ENCODE peak calls at places on chromosomes 1 and 21, in nine cellular contexts. U, J, W, E, R, S, L, X and K are unnamed samples.

GRCh38 chr1:165631403-165632151 is 543 bp downstream of the MGST3 start:
- DNase-seq in U (peak; percentile 82), E (peak; percentile 47), L (no peak), X (peak; percentile 72), W (peak; percentile 91), S (peak; percentile 54), J (peak; percentile 91), R (peak; percentile 81), K (peak; percentile 84)

GRCh38 chr1:229938571-229938970 is 128.5 kb upstream of the GALNT2 start:
- DNase-seq in X (no peak), E (no peak), W (no peak), R (no peak), L (no peak), S (no peak), U (no peak), J (no peak), K (no peak)

GRCh38 chr1:39398278-39399010 is 93.0 kb upstream of the BMP8A start:
- DNase-seq in L (no peak), U (peak; percentile 99), S (peak; percentile 43), X (peak; percentile 75), R (peak; percentile 66), J (peak; percentile 100), W (peak; percentile 99), E (peak; percentile 24), K (peak; percentile 87)

GRCh38 chr21:40841524-40842196 is 5.3 kb downstream of the DSCAM start:
- DNase-seq in X (peak; percentile 63), L (peak; percentile 69), S (peak; percentile 81), R (peak; percentile 74), J (peak; percentile 40), E (peak; percentile 61), W (peak; percentile 18), U (peak; percentile 79), K (peak; percentile 93)

GRCh38 chr1:11790101-11790879 is 15.5 kb downstream of the MTHFR start:
- DNase-seq in S (no peak), X (peak; percentile 46), W (no peak), E (no peak), J (no peak), R (no peak), U (no peak), L (no peak), K (no peak)

GRCh38 chr1:242185728-242186127 is 186.8 kb upstream of the MAP1LC3C start:
- DNase-seq in W (no peak), L (no peak), U (no peak), S (no peak), X (no peak), E (no peak), J (no peak), R (no peak), K (no peak)

GRCh38 chr21:36700295-36700960 is 1.5 kb downstream of the SIM2 start:
- DNase-seq in J (no peak), L (no peak), W (no peak), E (peak; percentile 32), U (no peak), S (no peak), X (peak; percentile 29), R (peak; percentile 27), K (peak; percentile 61)

GRCh38 chr21:36005018-36005417 is 55.3 kb downstream of the SETD4 start:
- DNase-seq in L (peak; percentile 29), J (no peak), U (no peak), R (no peak), X (no peak), E (peak; percentile 27), W (no peak), S (no peak), K (no peak)

GRCh38 chr1:179146916-179147315 is 65.0 kb downstream of the TOR3A start:
- DNase-seq in E (no peak), W (peak; percentile 63), X (no peak), L (no peak), R (no peak), U (peak; percentile 42), S (no peak), J (peak; percentile 62), K (no peak)

GRCh38 chr1:202234331-202235002 is 40.9 kb downstream of the LGR6 start:
- DNase-seq in L (no peak), E (no peak), R (no peak), S (no peak), J (peak; percentile 74), X (no peak), W (peak; percentile 28), U (no peak), K (no peak)